ENCODE peak calls at places on chromosome 20, in six cellular contexts. Q is spleen, U is K562, T is stomach, L is Panc1, F is SK-N-SH. B is an unnamed sample.
A peak's percentile ranks its signal among the peaks of the same experiment; 100 is the strongest.

GRCh38 chr20:37737806-37738442 is 44.1 kb downstream of the CTNNBL1 start:
- DNase-seq in T (no peak), L (no peak), F (no peak), U (no peak), Q (no peak), B (no peak)

GRCh38 chr20:36666181-36666740 is 20.3 kb upstream of the SLA2 start:
- DNase-seq in T (no peak), Q (no peak), L (no peak), U (no peak), F (no peak), B (no peak)

GRCh38 chr20:50510706-50511401 is 671 bp downstream of the PTPN1 start:
- DNase-seq in F (no peak), U (no peak), L (no peak), Q (peak; percentile 88), T (no peak), B (no peak)

GRCh38 chr20:21053002-21053762 is 53.0 kb downstream of the LINC00237 start:
- DNase-seq in T (no peak), Q (no peak), F (peak; percentile 20), L (no peak), U (no peak), B (no peak)

GRCh38 chr20:37565134-37565811 is 37.6 kb upstream of the BLCAP start:
- DNase-seq in U (no peak), T (no peak), L (no peak), F (no peak), Q (no peak), B (peak; percentile 64)

GRCh38 chr20:25848222-25848621 is 151.6 kb upstream of the ZNF337 start:
- DNase-seq in T (no peak), Q (peak; percentile 66), U (no peak), L (no peak), F (no peak), B (no peak)

GRCh38 chr20:44979090-44979621 is 12.8 kb downstream of the STK4 start:
- DNase-seq in Q (no peak), F (no peak), T (no peak), L (no peak), U (peak; percentile 49), B (no peak)

GRCh38 chr20:38855356-38855755 is 49.9 kb downstream of the PPP1R16B start:
- DNase-seq in T (no peak), F (no peak), U (no peak), L (no peak), Q (no peak), B (no peak)

GRCh38 chr20:19628570-19629134 is 129.4 kb upstream of the RIN2 start:
- DNase-seq in Q (no peak), T (peak; percentile 65), F (peak; percentile 62), L (peak; percentile 43), U (peak; percentile 46), B (no peak)

GRCh38 chr20:64212750-64213149 is 42.8 kb upstream of the PCMTD2 start:
- DNase-seq in U (no peak), Q (no peak), F (no peak), L (no peak), T (peak; percentile 29), B (no peak)
- TF ChIP-seq POLR2AphosphoS5 in U (no peak), Q (no peak), F (no peak), L (no peak), T (no peak), B (peak; percentile 19)

GRCh38 chr20:58208944-58209343 is 19.5 kb downstream of the ANKRD60 start:
- DNase-seq in Q (no peak), F (no peak), T (no peak), U (no peak), L (no peak), B (no peak)
- H3K27ac ChIP-seq in Q (no peak overlapping the region), F (no peak overlapping the region), T (no peak overlapping the region), U (no peak overlapping the region), L (no peak overlapping the region), B (no peak overlapping the region)

DNA sequence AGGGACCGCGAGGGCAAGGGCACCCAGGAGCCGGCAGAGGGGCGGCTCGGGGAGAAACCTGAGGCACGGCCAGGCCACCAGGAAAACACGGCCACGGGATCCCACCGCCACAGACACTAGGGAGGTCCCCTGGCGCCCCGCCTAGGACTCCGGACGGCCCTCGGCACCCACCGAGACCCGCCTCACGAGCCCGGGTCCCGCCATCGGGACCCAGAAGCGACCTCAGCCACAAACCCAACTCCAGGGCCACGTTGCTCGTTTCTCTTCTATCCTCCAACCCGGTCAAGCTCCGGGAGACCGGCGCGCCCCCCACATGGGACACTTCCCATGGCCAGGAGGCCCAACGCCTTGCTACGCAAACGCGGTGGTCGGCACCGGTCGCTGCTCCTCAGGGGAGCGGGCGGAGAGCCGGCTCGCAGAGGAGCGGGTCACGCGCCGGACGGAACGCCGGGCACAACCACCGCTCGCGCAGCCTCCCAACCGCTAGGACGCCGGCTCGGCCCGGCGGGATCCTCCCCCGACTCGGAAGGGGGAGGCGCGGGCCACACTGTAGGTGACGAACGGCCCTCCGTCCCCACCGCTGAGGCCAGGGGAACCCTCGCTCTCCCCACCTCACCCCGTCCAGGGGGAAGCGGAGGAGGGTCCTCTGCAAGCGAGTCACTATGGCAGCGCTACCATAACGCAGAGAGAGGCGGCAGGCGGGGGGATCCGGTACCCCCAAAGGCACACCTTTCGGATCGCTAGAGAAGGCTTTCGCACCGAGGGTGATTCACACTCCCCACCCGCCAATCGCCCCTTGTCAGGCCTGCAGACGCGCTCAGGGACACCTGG is 1514.1 kb upstream of the DEFB115 start:
- DNase-seq in F (peak; percentile 6), T (no peak), L (no peak), U (no peak), Q (peak; percentile 66), B (no peak)
- H3K4me3 ChIP-seq in F (no peak overlapping the region), T (no peak overlapping the region), L (no peak overlapping the region), U (no peak overlapping the region), Q (no peak overlapping the region), B (no peak overlapping the region)

DNA sequence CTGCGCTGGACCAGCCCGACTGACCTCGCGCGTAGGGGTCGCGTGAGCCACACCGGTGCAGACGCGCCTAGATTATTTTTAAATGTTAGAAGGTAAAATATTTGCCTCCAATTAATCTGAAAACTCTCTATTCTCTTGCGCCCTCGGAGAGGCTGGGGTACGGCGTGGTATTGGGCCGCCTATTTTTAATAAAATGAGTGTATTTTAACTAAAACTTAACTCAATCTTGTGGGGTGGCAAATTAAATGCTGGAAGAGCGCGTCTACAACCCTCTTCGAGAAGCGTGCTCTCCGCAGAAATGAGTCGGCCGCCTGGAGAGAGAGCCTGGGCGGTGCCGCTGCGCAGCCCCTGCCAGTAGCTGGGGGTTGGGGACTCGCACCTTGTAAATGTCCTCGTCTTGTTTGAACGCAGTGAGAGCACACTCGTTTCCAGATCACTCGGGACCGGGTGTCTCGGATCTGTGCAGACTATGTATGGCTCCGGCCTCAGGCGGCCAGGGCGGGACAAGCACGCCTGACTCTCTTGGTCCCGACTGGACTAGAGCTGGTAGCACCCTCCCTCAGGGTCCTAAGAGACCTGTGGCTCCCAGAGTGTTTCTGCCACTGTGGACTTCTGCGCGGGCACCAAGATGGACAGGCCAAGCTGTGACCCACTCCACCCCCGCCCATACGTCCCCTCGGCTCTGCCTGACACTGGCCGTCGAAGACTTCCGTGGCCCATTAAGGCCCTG is 2.0 kb upstream of the MAFB start:
- DNase-seq in F (no peak), Q (no peak), U (no peak), L (no peak), T (no peak), B (no peak)
- TF ChIP-seq POLR2AphosphoS5 in F (no peak), Q (no peak), U (no peak), L (no peak), T (no peak), B (no peak)

GRCh38 chr20:59460352-59460751 is 144.0 kb upstream of the PHACTR3 start:
- DNase-seq in L (no peak), F (no peak), U (no peak), Q (no peak), T (no peak), B (no peak)
- H3K27ac ChIP-seq in L (no peak overlapping the region), F (no peak overlapping the region), U (no peak overlapping the region), Q (no peak overlapping the region), T (no peak overlapping the region), B (no peak overlapping the region)

GRCh38 chr20:53581444-53582311 is 12.0 kb downstream of the ZNF217 start:
- DNase-seq in U (no peak), T (peak; percentile 26), L (no peak), F (no peak), Q (peak; percentile 81), B (no peak)

GRCh38 chr20:53579581-53580375 is 13.9 kb downstream of the ZNF217 start:
- DNase-seq in F (no peak), U (peak; percentile 22), L (no peak), T (peak; percentile 25), Q (no peak), B (no peak)

GRCh38 chr20:53578492-53579222 is 15.0 kb downstream of the ZNF217 start:
- DNase-seq in Q (no peak), F (peak; percentile 77), T (peak; percentile 47), L (no peak), U (peak; percentile 79), B (no peak)

GRCh38 chr20:53579266-53579580 is 14.4 kb downstream of the ZNF217 start:
- DNase-seq in U (no peak), Q (no peak), F (no peak), T (peak; percentile 16), L (no peak), B (no peak)

GRCh38 chr20:53580376-53581111 is 13.1 kb downstream of the ZNF217 start:
- DNase-seq in T (peak; percentile 19), U (no peak), F (no peak), L (no peak), Q (no peak), B (no peak)
- H3K4me3 ChIP-seq in T (peak overlapping the region; percentile 22), U (no peak overlapping the region), F (no peak overlapping the region), L (peak overlapping the region; percentile 57), Q (peak overlapping the region; percentile 31), B (peak overlapping the region; percentile 5)

B was measured in vagina.